ENCODE peak calls at places on chromosomes 5 and 9, in five cellular contexts. X, E, I, D and J are unnamed samples.

GRCh38 chr5:106882035-106882434 is 788.7 kb downstream of the EFNA5 start:
- DNase-seq in X (no peak), E (no peak), I (peak; percentile 19), D (no peak), J (no peak)

GRCh38 chr5:28788954-28789353 is 1750.6 kb upstream of the CDH9 start:
- DNase-seq in X (no peak), E (no peak), I (peak; percentile 46), D (no peak), J (no peak)

GRCh38 chr9:114034176-114034575 is 43.9 kb downstream of the AMBP start:
- DNase-seq in X (no peak), E (peak; percentile 2), I (no peak), D (no peak), J (no peak)

GRCh38 chr5:98755406-98755805 is 18.1 kb upstream of the RGMB start:
- DNase-seq in X (no peak), E (no peak), I (peak; percentile 98), D (no peak), J (no peak)

GRCh38 chr5:105868038-105868775 is 1802.5 kb downstream of the EFNA5 start:
- DNase-seq in X (no peak), E (no peak), I (no peak), D (no peak), J (no peak)

GRCh38 chr5:143600396-143601075 is 197.1 kb upstream of the NR3C1 start:
- DNase-seq in X (no peak), E (no peak), I (no peak), D (no peak), J (no peak)

GRCh38 chr5:171924493-171925122 is 81.8 kb downstream of the FBXW11 start:
- DNase-seq in X (no peak), E (no peak), I (no peak), D (peak; percentile 29), J (no peak)

GRCh38 chr5:31135542-31135941 is 57.9 kb upstream of the CDH6 start:
- DNase-seq in X (no peak), E (no peak), I (no peak), D (no peak), J (no peak)

GRCh38 chr5:147051193-147051592 is 172.6 kb upstream of the PPP2R2B start:
- DNase-seq in X (no peak), E (no peak), I (peak; percentile 5), D (no peak), J (no peak)

GRCh38 chr9:75169623-75170022 is 81.3 kb downstream of the OSTF1 start:
- DNase-seq in X (no peak), E (no peak), I (peak; percentile 60), D (no peak), J (no peak)

GRCh38 chr5:6350277-6351090 is 27.9 kb downstream of the MED10 start:
- DNase-seq in X (no peak), E (no peak), I (no peak), D (peak; percentile 20), J (no peak)

GRCh38 chr9:87944687-87945086 is 26.9 kb downstream of the SPATA31C1 start:
- DNase-seq in X (no peak), E (no peak), I (no peak), D (no peak), J (no peak)

GRCh38 chr5:172264814-172265213 is 18.8 kb downstream of the UBTD2 start:
- DNase-seq in X (no peak), E (no peak), I (no peak), D (no peak), J (no peak)

GRCh38 chr5:14082973-14083372 is 60.2 kb upstream of the TRIO start:
- DNase-seq in X (no peak), E (no peak), I (no peak), D (no peak), J (no peak)

GRCh38 chr5:20223451-20223850 is 235.5 kb upstream of the CDH18 start:
- DNase-seq in X (no peak), E (no peak), I (no peak), D (no peak), J (no peak)

GRCh38 chr9:131409458-131409992 is 15.6 kb downstream of the PRRC2B start:
- DNase-seq in X (no peak), E (no peak), I (no peak), D (no peak), J (no peak)
- H3K4me1 ChIP-seq in X (peaks cover 77% of the 10 kb centered on the region), E (peaks cover 25% of the 10 kb centered on the region), I (no peaks in the 10 kb centered on the region), D (peaks cover 48% of the 10 kb centered on the region), J (peaks cover 97% of the 10 kb centered on the region)

GRCh38 chr5:93532370-93532769 is 48.6 kb downstream of the NR2F1-AS1 start:
- DNase-seq in X (no peak), E (peak; percentile 91), I (peak; percentile 27), D (peak; percentile 9), J (no peak)
- H3K4me1 ChIP-seq in X (no peaks in the 10 kb centered on the region), E (peaks cover 6% of the 10 kb centered on the region), I (no peaks in the 10 kb centered on the region), D (peaks cover 3% of the 10 kb centered on the region), J (no peaks in the 10 kb centered on the region)

GRCh38 chr5:132458651-132459030 is 31.9 kb downstream of the IRF1 start:
- DNase-seq in X (no peak), E (no peak), I (peak; percentile 57), D (no peak), J (no peak)

GRCh38 chr5:132459031-132459982 is 31.3 kb downstream of the IRF1 start:
- DNase-seq in X (no peak), E (no peak), I (peak; percentile 18), D (no peak), J (no peak)

GRCh38 chr5:132456553-132457361 is 33.8 kb downstream of the IRF1 start:
- DNase-seq in X (peak; percentile 69), E (peak; percentile 56), I (no peak), D (no peak), J (peak; percentile 87)

GRCh38 chr5:132457371-132458225 is 33.0 kb downstream of the IRF1 start:
- DNase-seq in X (peak; percentile 39), E (peak; percentile 66), I (no peak), D (no peak), J (peak; percentile 50)

DNA sequence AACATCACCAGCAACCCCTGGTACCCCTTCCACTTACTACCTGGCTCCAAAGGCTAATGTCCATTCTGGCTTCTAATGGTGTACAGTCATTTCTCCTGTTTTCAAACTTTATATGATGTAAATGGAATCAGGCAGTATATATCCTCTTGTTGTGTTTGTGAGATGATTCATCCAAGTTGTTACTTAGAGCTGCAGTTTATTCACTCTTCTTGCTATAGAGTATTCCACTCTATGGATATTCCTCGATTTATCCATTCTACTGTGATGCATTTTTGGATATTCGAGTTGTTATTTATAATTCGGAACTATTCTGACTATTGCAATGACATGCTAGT is 32.4 kb downstream of the IRF1 start:
- DNase-seq in X (no peak), E (no peak), I (peak; percentile 27), D (no peak), J (no peak)
- H3K4me1 ChIP-seq in X (peaks cover 82% of the 10 kb centered on the region), E (no peaks in the 10 kb centered on the region), I (peaks cover 27% of the 10 kb centered on the region), D (peaks cover 8% of the 10 kb centered on the region), J (peaks cover 100% of the 10 kb centered on the region)

DNA sequence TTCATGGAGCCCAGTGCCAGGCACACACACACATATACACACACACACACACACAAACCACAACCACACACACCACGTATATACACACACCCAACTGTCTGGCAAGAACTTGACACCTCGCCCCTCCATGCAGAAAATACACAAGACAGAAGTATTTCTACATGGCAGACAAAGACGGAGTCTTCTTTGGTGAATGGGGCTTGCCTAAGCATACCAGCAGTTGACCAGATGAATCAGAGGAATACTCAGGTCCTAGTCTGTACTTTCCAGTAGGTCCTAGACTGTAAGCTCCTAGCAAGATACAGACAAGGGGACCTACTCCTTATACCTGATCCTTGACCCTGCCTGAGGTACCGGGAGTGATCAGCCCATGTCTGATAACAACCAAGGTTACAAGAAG is 60.1 kb downstream of the SIL1 start:
- DNase-seq in X (no peak), E (no peak), I (no peak), D (no peak), J (no peak)
- H3K4me1 ChIP-seq in X (no peaks in the 10 kb centered on the region), E (peaks cover 5% of the 10 kb centered on the region), I (peaks cover 11% of the 10 kb centered on the region), D (peaks cover 4% of the 10 kb centered on the region), J (no peaks in the 10 kb centered on the region)

GRCh38 chr9:130039504-130040147 is 3.4 kb downstream of the FNBP1 start:
- DNase-seq in X (peak; percentile 55), E (no peak), I (peak; percentile 12), D (peak; percentile 38), J (no peak)
- H3K4me1 ChIP-seq in X (peaks cover 70% of the 10 kb centered on the region), E (no peaks in the 10 kb centered on the region), I (peaks cover 33% of the 10 kb centered on the region), D (peaks cover 6% of the 10 kb centered on the region), J (peaks cover 60% of the 10 kb centered on the region)